ENCODE peak calls at places on chromosomes 7 and 10, in six cellular contexts. R, Q, S, I, K and G are unnamed samples.

GRCh38 chr7:116420003-116420402 is 79.5 kb upstream of the CAV2 start:
- DNase-seq in R (no peak), Q (no peak), S (no peak), I (no peak), K (no peak), G (no peak)

GRCh38 chr7:22219036-22219435 is 137.9 kb downstream of the RAPGEF5 start:
- DNase-seq in R (no peak), Q (no peak), S (no peak), I (no peak), K (no peak), G (no peak)

GRCh38 chr7:118250860-118251494 is 26.5 kb downstream of the ANKRD7 start:
- DNase-seq in R (no peak), Q (no peak), S (no peak), I (no peak), K (no peak), G (no peak)

GRCh38 chr7:25105911-25106310 is 19.1 kb downstream of the CYCS start:
- DNase-seq in R (no peak), Q (no peak), S (no peak), I (no peak), K (no peak), G (no peak)

GRCh38 chr7:8274589-8274988 is 12.6 kb upstream of the ICA1 start:
- DNase-seq in R (no peak), Q (no peak), S (no peak), I (no peak), K (no peak), G (no peak)

GRCh38 chr7:118104812-118105441 is 79.0 kb upstream of the LSM8 start:
- DNase-seq in R (no peak), Q (peak; percentile 9), S (peak; percentile 44), I (no peak), K (no peak), G (no peak)

GRCh38 chr7:156463280-156463679 is 177.3 kb upstream of the RNF32 start:
- DNase-seq in R (no peak), Q (no peak), S (no peak), I (no peak), K (no peak), G (no peak)

GRCh38 chr7:82932516-82932915 is 230.2 kb downstream of the PCLO start:
- DNase-seq in R (no peak), Q (no peak), S (no peak), I (no peak), K (no peak), G (no peak)

GRCh38 chr10:43261578-43261965 is 5.3 kb downstream of the RASGEF1A start:
- DNase-seq in R (no peak), Q (no peak), S (no peak), I (no peak), K (no peak), G (no peak)

GRCh38 chr7:78435355-78435754 is 636.8 kb downstream of the PHTF2 start:
- DNase-seq in R (no peak), Q (no peak), S (no peak), I (no peak), K (no peak), G (no peak)

GRCh38 chr7:153934048-153934447 is 118.2 kb upstream of the DPP6 start:
- DNase-seq in R (no peak), Q (no peak), S (no peak), I (no peak), K (no peak), G (no peak)

GRCh38 chr7:1210979-1211608 is 21.6 kb upstream of the UNCX start:
- DNase-seq in R (no peak), Q (no peak), S (no peak), I (no peak), K (no peak), G (no peak)

GRCh38 chr7:132815130-132815529 is 238.9 kb upstream of the PLXNA4 start:
- DNase-seq in R (no peak), Q (no peak), S (no peak), I (no peak), K (no peak), G (no peak)

GRCh38 chr7:101488826-101489572 is 126.3 kb downstream of the COL26A1 start:
- DNase-seq in R (no peak), Q (no peak), S (peak; percentile 80), I (no peak), K (no peak), G (no peak)

GRCh38 chr7:151518781-151519044 is 982 bp downstream of the RHEB start:
- DNase-seq in R (no peak), Q (no peak), S (no peak), I (no peak), K (no peak), G (no peak)
- TF ChIP-seq CTCF in R (peak; percentile 13), Q (no peak), S (no peak), I (no peak), K (no peak), G (no peak)

GRCh38 chr7:123917878-123918277 is 7.2 kb upstream of the SPAM1 start:
- DNase-seq in R (no peak), Q (no peak), S (no peak), I (no peak), K (no peak), G (no peak)
- H3K27ac ChIP-seq in R (no peak overlapping the region), Q (no peak overlapping the region), S (no peak overlapping the region), I (no peak overlapping the region), K (no peak overlapping the region), G (no peak overlapping the region)

DNA sequence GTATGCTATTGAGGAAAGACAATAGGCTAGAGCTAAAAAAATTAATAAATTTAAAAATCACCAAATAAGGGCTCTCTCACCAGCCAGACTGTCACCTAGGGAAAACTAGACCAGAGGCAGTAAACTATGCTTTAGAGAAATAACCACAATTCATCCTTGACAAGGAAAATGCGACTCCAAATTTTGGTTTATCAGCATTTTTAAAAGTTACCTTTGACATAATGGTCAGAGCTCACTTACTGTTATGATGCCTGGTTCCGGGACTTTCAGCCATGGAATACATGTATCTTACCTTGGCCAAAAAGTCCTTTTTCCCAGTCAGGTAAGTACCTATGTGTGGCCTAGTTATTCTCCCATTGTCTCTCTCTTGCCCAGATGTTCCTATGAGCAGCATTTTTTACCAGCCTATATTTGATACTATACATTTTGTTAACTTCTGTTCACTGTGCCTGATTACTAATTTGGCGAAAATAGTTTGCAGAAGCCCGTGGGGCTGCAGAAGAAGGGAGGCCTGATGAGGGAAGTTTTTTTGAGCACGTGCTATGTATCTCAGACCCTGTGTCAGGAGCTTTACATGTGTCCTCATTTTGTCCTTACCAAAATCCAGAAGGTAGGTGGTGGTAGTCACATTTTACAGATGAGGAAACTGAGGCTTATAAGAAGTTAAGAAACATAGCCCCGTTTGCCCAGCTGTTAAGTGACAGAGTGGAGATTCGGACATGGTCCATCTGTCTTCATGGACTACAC is 149.7 kb downstream of the CELF2 start:
- DNase-seq in R (no peak), Q (no peak), S (no peak), I (no peak), K (no peak), G (no peak)
- H3K4me3 ChIP-seq in R (peak overlapping the region; percentile 70), Q (no peak overlapping the region), S (no peak overlapping the region), I (no peak overlapping the region), K (no peak overlapping the region), G (peak overlapping the region; percentile 64)

DNA sequence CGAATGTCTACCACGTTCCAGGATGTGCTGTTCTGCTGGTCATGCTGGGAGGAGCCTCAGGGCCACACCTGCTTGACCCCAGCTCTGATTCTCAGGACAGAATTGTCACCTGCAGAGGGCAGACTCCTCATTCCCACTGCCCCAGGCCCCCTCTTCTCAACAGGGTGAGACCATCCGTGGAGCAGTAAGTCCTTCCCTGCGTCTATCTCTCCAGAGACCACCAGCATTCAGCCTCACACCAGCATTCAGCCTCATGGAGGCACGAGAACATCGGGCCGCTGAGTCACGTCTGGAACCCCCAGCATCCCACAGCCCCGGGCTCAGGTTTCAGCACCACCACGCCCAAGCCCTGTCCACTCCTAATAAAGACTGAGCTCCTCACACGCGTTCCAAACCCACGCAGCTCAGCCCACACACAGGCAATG is 273.4 kb downstream of the DIP2C start:
- DNase-seq in R (no peak), Q (peak; percentile 29), S (peak; percentile 31), I (peak; percentile 12), K (no peak), G (no peak)
- TF ChIP-seq CTCF in R (peak; percentile 11), Q (peak; percentile 57), S (peak; percentile 7), I (peak; percentile 45), K (no peak), G (no peak)

GRCh38 chr10:44994752-44995530 is 5.8 kb upstream of the ZNF22 start:
- DNase-seq in R (peak; percentile 33), Q (no peak), S (no peak), I (no peak), K (peak; percentile 17), G (no peak)

GRCh38 chr10:44993226-44993921 is 7.3 kb upstream of the ZNF22 start:
- DNase-seq in R (no peak), Q (no peak), S (no peak), I (no peak), K (peak; percentile 18), G (no peak)

GRCh38 chr10:44995581-44995913 is 5.2 kb upstream of the ZNF22 start:
- DNase-seq in R (peak; percentile 48), Q (no peak), S (no peak), I (no peak), K (no peak), G (no peak)

GRCh38 chr10:44992732-44993225 is 7.9 kb upstream of the ZNF22 start:
- DNase-seq in R (no peak), Q (no peak), S (no peak), I (no peak), K (no peak), G (no peak)

GRCh38 chr10:44993922-44994751 is 6.6 kb upstream of the ZNF22 start:
- DNase-seq in R (no peak), Q (no peak), S (no peak), I (peak; percentile 52), K (no peak), G (no peak)
- H3K27ac ChIP-seq in R (peak overlapping the region; percentile 87), Q (no peak overlapping the region), S (no peak overlapping the region), I (peak overlapping the region; percentile 92), K (peak overlapping the region; percentile 94), G (peak overlapping the region; percentile 90)

GRCh38 chr7:103101543-103101942 is 26.6 kb downstream of the ARMC10 start:
- DNase-seq in R (no peak), Q (no peak), S (no peak), I (no peak), K (no peak), G (no peak)

GRCh38 chr7:103106336-103107070 is 31.6 kb downstream of the ARMC10 start:
- DNase-seq in R (no peak), Q (no peak), S (no peak), I (peak; percentile 88), K (no peak), G (no peak)
- H3K4me3 ChIP-seq in R (no peak overlapping the region), Q (no peak overlapping the region), S (no peak overlapping the region), I (peak overlapping the region; percentile 16), K (no peak overlapping the region), G (no peak overlapping the region)

DNA sequence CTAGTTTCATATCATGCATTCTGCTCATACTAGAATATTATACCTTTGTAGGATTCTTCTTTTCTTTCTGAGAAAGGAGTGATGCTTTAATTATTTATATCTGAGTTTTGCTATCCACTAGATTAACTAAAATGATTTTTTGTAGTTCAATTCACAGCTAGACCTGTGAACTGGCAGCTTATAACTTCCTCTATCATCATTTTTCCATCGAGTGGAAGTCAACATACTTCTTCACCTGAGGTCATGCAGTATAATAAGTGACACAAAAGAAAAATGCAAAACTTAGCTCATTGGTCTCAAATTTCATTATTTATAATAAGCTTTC is 8.0 kb downstream of the LRRN3 start:
- DNase-seq in R (no peak), Q (no peak), S (no peak), I (no peak), K (no peak), G (no peak)
- TF ChIP-seq CTCF in R (no peak), Q (peak; percentile 9), S (no peak), I (no peak), K (no peak), G (no peak)

GRCh38 chr7:90212149-90212495 is 582 bp downstream of the STEAP2 start:
- DNase-seq in R (no peak), Q (no peak), S (peak; percentile 25), I (no peak), K (no peak), G (no peak)
- H3K27ac ChIP-seq in R (no peak overlapping the region), Q (no peak overlapping the region), S (peak overlapping the region; percentile 97), I (peak overlapping the region; percentile 94), K (peak overlapping the region; percentile 77), G (peak overlapping the region; percentile 88)